ENCODE peak calls at places on chromosomes 7 and 10, in eight cellular contexts. One of them, this sample, is unnamed.

GRCh38 chr10:15182541-15183207 is 14.2 kb upstream of the NMT2 start:
- DNase-seq in COR-L47: no peak
- DNase-seq in stimulated activated CD4-positive, alpha-beta T cell treated with anti-CD3 and anti-CD28 coated beads, Interleukin-1b, Interleukin-23, amount 100 ng/mL, for 4 hours: no peak
- DNase-seq in A549: no peak
- DNase-seq in endodermal cell: no peak
- DNase-seq in NCI-H1092: no peak
- DNase-seq in HTR-8/SVneo: no peak
- DNase-seq in RCC 7860: no peak
- DNase-seq in this sample: no peak

GRCh38 chr10:66931340-66931948 is 5.6 kb downstream of the LRRTM3 start:
- DNase-seq in NCI-H1092: no peak
- DNase-seq in RCC 7860: peak; percentile 64
- DNase-seq in A549: peak; percentile 73
- DNase-seq in HTR-8/SVneo: peak; percentile 13
- DNase-seq in endodermal cell: no peak
- DNase-seq in COR-L47: peak; percentile 40
- DNase-seq in stimulated activated CD4-positive, alpha-beta T cell treated with anti-CD3 and anti-CD28 coated beads, Interleukin-1b, Interleukin-23, amount 100 ng/mL, for 4 hours: no peak
- DNase-seq in this sample: no peak

GRCh38 chr7:108455833-108456677 is at the start of gene NRCAM:
- DNase-seq in endodermal cell: peak; percentile 96
- DNase-seq in A549: peak; percentile 89
- DNase-seq in RCC 7860: no peak
- DNase-seq in NCI-H1092: peak; percentile 96
- DNase-seq in COR-L47: peak; percentile 90
- DNase-seq in HTR-8/SVneo: peak; percentile 10
- DNase-seq in stimulated activated CD4-positive, alpha-beta T cell treated with anti-CD3 and anti-CD28 coated beads, Interleukin-1b, Interleukin-23, amount 100 ng/mL, for 4 hours: peak; percentile 10
- DNase-seq in this sample: no peak

GRCh38 chr7:100219271-100219737 is 445 bp upstream of the PVRIG start:
- DNase-seq in endodermal cell: no peak
- DNase-seq in HTR-8/SVneo: no peak
- DNase-seq in RCC 7860: no peak
- DNase-seq in stimulated activated CD4-positive, alpha-beta T cell treated with anti-CD3 and anti-CD28 coated beads, Interleukin-1b, Interleukin-23, amount 100 ng/mL, for 4 hours: no peak
- DNase-seq in NCI-H1092: no peak
- DNase-seq in A549: no peak
- DNase-seq in COR-L47: no peak
- DNase-seq in this sample: no peak

GRCh38 chr7:109939207-109939606 is 1151.7 kb upstream of the LRRN3 start:
- DNase-seq in RCC 7860: no peak
- DNase-seq in stimulated activated CD4-positive, alpha-beta T cell treated with anti-CD3 and anti-CD28 coated beads, Interleukin-1b, Interleukin-23, amount 100 ng/mL, for 4 hours: no peak
- DNase-seq in COR-L47: no peak
- DNase-seq in endodermal cell: no peak
- DNase-seq in NCI-H1092: no peak
- DNase-seq in HTR-8/SVneo: no peak
- DNase-seq in A549: no peak
- DNase-seq in this sample: no peak

GRCh38 chr10:119301397-119301796 is 94.0 kb downstream of the GRK5 start:
- DNase-seq in endodermal cell: peak; percentile 49
- DNase-seq in A549: no peak
- DNase-seq in stimulated activated CD4-positive, alpha-beta T cell treated with anti-CD3 and anti-CD28 coated beads, Interleukin-1b, Interleukin-23, amount 100 ng/mL, for 4 hours: peak; percentile 33
- DNase-seq in COR-L47: no peak
- DNase-seq in RCC 7860: no peak
- DNase-seq in HTR-8/SVneo: no peak
- DNase-seq in NCI-H1092: no peak
- DNase-seq in this sample: no peak

GRCh38 chr7:157224627-157225026 is 85.9 kb downstream of the UBE3C start:
- DNase-seq in A549: peak; percentile 65
- DNase-seq in RCC 7860: no peak
- DNase-seq in HTR-8/SVneo: no peak
- DNase-seq in NCI-H1092: no peak
- DNase-seq in stimulated activated CD4-positive, alpha-beta T cell treated with anti-CD3 and anti-CD28 coated beads, Interleukin-1b, Interleukin-23, amount 100 ng/mL, for 4 hours: no peak
- DNase-seq in endodermal cell: no peak
- DNase-seq in COR-L47: peak; percentile 5
- DNase-seq in this sample: no peak

GRCh38 chr7:150923191-150923590 is 54.9 kb downstream of the KCNH2 start:
- DNase-seq in A549: no peak
- DNase-seq in endodermal cell: no peak
- DNase-seq in stimulated activated CD4-positive, alpha-beta T cell treated with anti-CD3 and anti-CD28 coated beads, Interleukin-1b, Interleukin-23, amount 100 ng/mL, for 4 hours: no peak
- DNase-seq in COR-L47: no peak
- DNase-seq in NCI-H1092: no peak
- DNase-seq in HTR-8/SVneo: peak; percentile 32
- DNase-seq in RCC 7860: peak; percentile 10
- DNase-seq in this sample: no peak

GRCh38 chr10:127875916-127876315 is 16.8 kb downstream of the CLRN3 start:
- DNase-seq in stimulated activated CD4-positive, alpha-beta T cell treated with anti-CD3 and anti-CD28 coated beads, Interleukin-1b, Interleukin-23, amount 100 ng/mL, for 4 hours: no peak
- DNase-seq in RCC 7860: no peak
- DNase-seq in A549: no peak
- DNase-seq in COR-L47: no peak
- DNase-seq in NCI-H1092: no peak
- DNase-seq in endodermal cell: no peak
- DNase-seq in HTR-8/SVneo: no peak
- DNase-seq in this sample: no peak

GRCh38 chr10:116621934-116622655 is 1.3 kb downstream of the PNLIPRP2 start:
- DNase-seq in RCC 7860: no peak
- DNase-seq in HTR-8/SVneo: no peak
- DNase-seq in COR-L47: no peak
- DNase-seq in NCI-H1092: no peak
- DNase-seq in stimulated activated CD4-positive, alpha-beta T cell treated with anti-CD3 and anti-CD28 coated beads, Interleukin-1b, Interleukin-23, amount 100 ng/mL, for 4 hours: no peak
- DNase-seq in endodermal cell: no peak
- DNase-seq in A549: no peak
- DNase-seq in this sample: no peak

GRCh38 chr10:53754851-53755250 is 982.3 kb upstream of the MBL2 start:
- DNase-seq in COR-L47: no peak
- DNase-seq in stimulated activated CD4-positive, alpha-beta T cell treated with anti-CD3 and anti-CD28 coated beads, Interleukin-1b, Interleukin-23, amount 100 ng/mL, for 4 hours: no peak
- DNase-seq in endodermal cell: no peak
- DNase-seq in A549: no peak
- DNase-seq in RCC 7860: no peak
- DNase-seq in HTR-8/SVneo: no peak
- DNase-seq in NCI-H1092: no peak
- DNase-seq in this sample: no peak

GRCh38 chr10:132239126-132240031 is 52.6 kb downstream of the DPYSL4 start:
- DNase-seq in HTR-8/SVneo: no peak
- DNase-seq in endodermal cell: no peak
- DNase-seq in RCC 7860: no peak
- DNase-seq in COR-L47: no peak
- DNase-seq in A549: no peak
- DNase-seq in NCI-H1092: no peak
- DNase-seq in stimulated activated CD4-positive, alpha-beta T cell treated with anti-CD3 and anti-CD28 coated beads, Interleukin-1b, Interleukin-23, amount 100 ng/mL, for 4 hours: no peak
- DNase-seq in this sample: no peak

GRCh38 chr10:24849051-24849450 is 103.4 kb downstream of the PRTFDC1 start:
- DNase-seq in A549: peak; percentile 19
- DNase-seq in HTR-8/SVneo: no peak
- DNase-seq in RCC 7860: no peak
- DNase-seq in endodermal cell: no peak
- DNase-seq in COR-L47: peak; percentile 33
- DNase-seq in stimulated activated CD4-positive, alpha-beta T cell treated with anti-CD3 and anti-CD28 coated beads, Interleukin-1b, Interleukin-23, amount 100 ng/mL, for 4 hours: no peak
- DNase-seq in NCI-H1092: no peak
- DNase-seq in this sample: no peak

GRCh38 chr10:59675812-59676211 is 33.8 kb downstream of the SLC16A9 start:
- DNase-seq in NCI-H1092: no peak
- DNase-seq in RCC 7860: no peak
- DNase-seq in COR-L47: no peak
- DNase-seq in A549: peak; percentile 35
- DNase-seq in HTR-8/SVneo: no peak
- DNase-seq in endodermal cell: peak; percentile 89
- DNase-seq in stimulated activated CD4-positive, alpha-beta T cell treated with anti-CD3 and anti-CD28 coated beads, Interleukin-1b, Interleukin-23, amount 100 ng/mL, for 4 hours: no peak
- DNase-seq in this sample: no peak

GRCh38 chr7:111730476-111731300 is 168.4 kb upstream of the IMMP2L start:
- DNase-seq in HTR-8/SVneo: peak; percentile 14
- DNase-seq in A549: peak; percentile 73
- DNase-seq in RCC 7860: peak; percentile 42
- DNase-seq in endodermal cell: no peak
- DNase-seq in NCI-H1092: no peak
- DNase-seq in COR-L47: peak; percentile 38
- DNase-seq in stimulated activated CD4-positive, alpha-beta T cell treated with anti-CD3 and anti-CD28 coated beads, Interleukin-1b, Interleukin-23, amount 100 ng/mL, for 4 hours: no peak
- DNase-seq in this sample: no peak

GRCh38 chr7:148507741-148508285 is 82.8 kb upstream of the C7orf33 start:
- DNase-seq in HTR-8/SVneo: no peak
- DNase-seq in COR-L47: no peak
- DNase-seq in NCI-H1092: no peak
- DNase-seq in RCC 7860: no peak
- DNase-seq in A549: no peak
- DNase-seq in stimulated activated CD4-positive, alpha-beta T cell treated with anti-CD3 and anti-CD28 coated beads, Interleukin-1b, Interleukin-23, amount 100 ng/mL, for 4 hours: no peak
- DNase-seq in endodermal cell: no peak
- DNase-seq in this sample: no peak

GRCh38 chr10:126137557-126138221 is 241.3 kb downstream of the FANK1 start:
- DNase-seq in HTR-8/SVneo: no peak
- DNase-seq in A549: no peak
- DNase-seq in stimulated activated CD4-positive, alpha-beta T cell treated with anti-CD3 and anti-CD28 coated beads, Interleukin-1b, Interleukin-23, amount 100 ng/mL, for 4 hours: no peak
- DNase-seq in endodermal cell: no peak
- DNase-seq in RCC 7860: no peak
- DNase-seq in COR-L47: no peak
- DNase-seq in NCI-H1092: no peak
- DNase-seq in this sample: no peak

GRCh38 chr10:44864042-44864436 is 47.1 kb upstream of the TMEM72 start:
- DNase-seq in COR-L47: no peak
- DNase-seq in HTR-8/SVneo: no peak
- DNase-seq in RCC 7860: no peak
- DNase-seq in A549: no peak
- DNase-seq in NCI-H1092: no peak
- DNase-seq in stimulated activated CD4-positive, alpha-beta T cell treated with anti-CD3 and anti-CD28 coated beads, Interleukin-1b, Interleukin-23, amount 100 ng/mL, for 4 hours: no peak
- DNase-seq in endodermal cell: peak; percentile 83
- DNase-seq in this sample: no peak

GRCh38 chr10:96366508-96366907 is 7.7 kb upstream of the OPALIN start:
- DNase-seq in stimulated activated CD4-positive, alpha-beta T cell treated with anti-CD3 and anti-CD28 coated beads, Interleukin-1b, Interleukin-23, amount 100 ng/mL, for 4 hours: no peak
- DNase-seq in RCC 7860: no peak
- DNase-seq in COR-L47: no peak
- DNase-seq in A549: no peak
- DNase-seq in NCI-H1092: no peak
- DNase-seq in endodermal cell: no peak
- DNase-seq in HTR-8/SVneo: no peak
- DNase-seq in this sample: no peak

GRCh38 chr10:116536810-116537209 is 8.9 kb upstream of the PNLIP start:
- DNase-seq in A549: no peak
- DNase-seq in HTR-8/SVneo: no peak
- DNase-seq in stimulated activated CD4-positive, alpha-beta T cell treated with anti-CD3 and anti-CD28 coated beads, Interleukin-1b, Interleukin-23, amount 100 ng/mL, for 4 hours: no peak
- DNase-seq in endodermal cell: no peak
- DNase-seq in COR-L47: no peak
- DNase-seq in RCC 7860: peak; percentile 70
- DNase-seq in NCI-H1092: no peak
- DNase-seq in this sample: no peak

GRCh38 chr7:926061-927030 is 28.1 kb downstream of the ADAP1 start:
- DNase-seq in A549: no peak
- DNase-seq in COR-L47: no peak
- DNase-seq in HTR-8/SVneo: no peak
- DNase-seq in endodermal cell: no peak
- DNase-seq in stimulated activated CD4-positive, alpha-beta T cell treated with anti-CD3 and anti-CD28 coated beads, Interleukin-1b, Interleukin-23, amount 100 ng/mL, for 4 hours: no peak
- DNase-seq in NCI-H1092: no peak
- DNase-seq in RCC 7860: no peak
- DNase-seq in this sample: no peak

GRCh38 chr10:31071232-31071999 is 39.8 kb upstream of the ZNF438 start:
- DNase-seq in HTR-8/SVneo: no peak
- DNase-seq in A549: no peak
- DNase-seq in RCC 7860: peak; percentile 45
- DNase-seq in stimulated activated CD4-positive, alpha-beta T cell treated with anti-CD3 and anti-CD28 coated beads, Interleukin-1b, Interleukin-23, amount 100 ng/mL, for 4 hours: no peak
- DNase-seq in endodermal cell: no peak
- DNase-seq in NCI-H1092: no peak
- DNase-seq in COR-L47: no peak
- DNase-seq in this sample: no peak

GRCh38 chr10:130745831-130746230 is 565.7 kb downstream of the TCERG1L start:
- DNase-seq in COR-L47: no peak
- DNase-seq in RCC 7860: no peak
- DNase-seq in A549: no peak
- DNase-seq in HTR-8/SVneo: no peak
- DNase-seq in endodermal cell: peak; percentile 35
- DNase-seq in stimulated activated CD4-positive, alpha-beta T cell treated with anti-CD3 and anti-CD28 coated beads, Interleukin-1b, Interleukin-23, amount 100 ng/mL, for 4 hours: no peak
- DNase-seq in NCI-H1092: no peak
- DNase-seq in this sample: no peak

GRCh38 chr10:94010116-94010515 is 16.4 kb downstream of the PLCE1 start:
- DNase-seq in NCI-H1092: no peak
- DNase-seq in A549: no peak
- DNase-seq in RCC 7860: no peak
- DNase-seq in COR-L47: no peak
- DNase-seq in endodermal cell: no peak
- DNase-seq in stimulated activated CD4-positive, alpha-beta T cell treated with anti-CD3 and anti-CD28 coated beads, Interleukin-1b, Interleukin-23, amount 100 ng/mL, for 4 hours: no peak
- DNase-seq in HTR-8/SVneo: no peak
- DNase-seq in this sample: no peak

GRCh38 chr7:29342761-29343160 is 148.2 kb downstream of the CHN2 start:
- DNase-seq in HTR-8/SVneo: no peak
- DNase-seq in A549: no peak
- DNase-seq in RCC 7860: no peak
- DNase-seq in stimulated activated CD4-positive, alpha-beta T cell treated with anti-CD3 and anti-CD28 coated beads, Interleukin-1b, Interleukin-23, amount 100 ng/mL, for 4 hours: no peak
- DNase-seq in endodermal cell: peak; percentile 19
- DNase-seq in COR-L47: no peak
- DNase-seq in NCI-H1092: no peak
- DNase-seq in this sample: peak; percentile 81

GRCh38 chr7:12729112-12729511 is 41.7 kb downstream of the ARL4A start:
- DNase-seq in COR-L47: peak; percentile 95
- DNase-seq in NCI-H1092: peak; percentile 96
- DNase-seq in RCC 7860: no peak
- DNase-seq in endodermal cell: peak; percentile 86
- DNase-seq in stimulated activated CD4-positive, alpha-beta T cell treated with anti-CD3 and anti-CD28 coated beads, Interleukin-1b, Interleukin-23, amount 100 ng/mL, for 4 hours: no peak
- DNase-seq in HTR-8/SVneo: peak; percentile 13
- DNase-seq in A549: no peak
- DNase-seq in this sample: no peak

This sample was measured in HS-27A.